ENCODE peak calls at places on chromosomes 4 and X, in eight cellular contexts. S is psoas muscle; O is CD4-positive, CD25-positive, alpha-beta regulatory T cell; N is brain microvascular endothelial cell; Y is fibroblast of lung; L is effector memory CD4-positive, alpha-beta T cell; H is sigmoid colon; I is cardiac fibroblast. D is an unnamed sample.

GRCh38 chr4:122591196-122591595 is 29.7 kb downstream of the IL21 start:
- DNase-seq in S (no peak), O (no peak), N (no peak), Y (no peak), L (no peak), H (no peak), I (peak), D (no peak)

GRCh38 chr4:153538408-153539057 is 72.4 kb downstream of the TMEM131L start:
- DNase-seq in S (peak), O (no peak), N (no peak), Y (peak), L (no peak), H (peak), I (peak), D (no peak)

GRCh38 chr4:147683717-147684700 is at the start of gene PRMT9:
- DNase-seq in S (peak), O (peak), N (peak), Y (peak), L (peak), H (peak), I (peak), D (peak)

GRCh38 chr4:38290360-38290759 is 330.2 kb downstream of the PTTG2 start:
- DNase-seq in S (no peak), O (no peak), N (peak), Y (peak), L (no peak), H (no peak), I (peak), D (no peak)

GRCh38 chr4:141140271-141141205 is 7.3 kb upstream of the RNF150 start:
- DNase-seq in S (no peak), O (no peak), N (no peak), Y (no peak), L (no peak), H (no peak), I (no peak), D (no peak)

GRCh38 chr4:176794151-176794550 is 1.4 kb upstream of the VEGFC start:
- DNase-seq in S (no peak), O (no peak), N (peak), Y (peak), L (no peak), H (no peak), I (peak), D (no peak)

GRCh38 chrX:54180403-54180802 is 2.7 kb downstream of the FAM120C start:
- DNase-seq in S (no peak), O (no peak), N (no peak), Y (no peak), L (no peak), H (no peak), I (peak), D (no peak)

GRCh38 chrX:46642145-46642544 is 68.6 kb downstream of the CHST7 start:
- DNase-seq in S (no peak), O (no peak), N (no peak), Y (peak), L (no peak), H (no peak), I (peak), D (peak)

GRCh38 chr4:127505203-127505602 is 127.6 kb upstream of the INTU start:
- DNase-seq in S (no peak), O (no peak), N (peak), Y (peak), L (no peak), H (no peak), I (peak), D (no peak)

GRCh38 chrX:78625292-78625909 is 33.7 kb downstream of the RTL3 start:
- DNase-seq in S (no peak), O (no peak), N (no peak), Y (no peak), L (no peak), H (no peak), I (no peak), D (peak)

GRCh38 chrX:26789751-26790150 is 573.8 kb downstream of the MAGEB5 start:
- DNase-seq in S (no peak), O (no peak), N (no peak), Y (peak), L (no peak), H (no peak), I (peak), D (no peak)

GRCh38 chr4:7198440-7199128 is 6.2 kb downstream of the SORCS2 start:
- DNase-seq in S (no peak), O (no peak), N (no peak), Y (no peak), L (no peak), H (peak), I (no peak), D (no peak)

GRCh38 chr4:148442830-148443549 is 776 bp upstream of the NR3C2 start:
- DNase-seq in S (peak), O (no peak), N (no peak), Y (peak), L (no peak), H (peak), I (no peak), D (peak)

GRCh38 chr4:16508968-16509367 is 282.7 kb upstream of the TAPT1 start:
- DNase-seq in S (no peak), O (no peak), N (peak), Y (no peak), L (no peak), H (no peak), I (no peak), D (no peak)

GRCh38 chr4:148044889-148045352 is 313.0 kb downstream of the ARHGAP10 start:
- DNase-seq in S (no peak), O (no peak), N (no peak), Y (no peak), L (no peak), H (no peak), I (peak), D (no peak)

GRCh38 chr4:164293181-164293580 is 460.8 kb upstream of the SMIM31 start:
- DNase-seq in S (no peak), O (no peak), N (no peak), Y (peak), L (no peak), H (no peak), I (no peak), D (peak)

GRCh38 chrX:152656087-152656486 is 18.4 kb downstream of the GABRQ start:
- DNase-seq in S (no peak), O (no peak), N (no peak), Y (no peak), L (no peak), H (no peak), I (no peak), D (no peak)

GRCh38 chr4:35700663-35701062 is 543.7 kb downstream of the ARAP2 start:
- DNase-seq in S (no peak), O (no peak), N (no peak), Y (no peak), L (no peak), H (no peak), I (no peak), D (no peak)

GRCh38 chrX:71910526-71911022 is at the start of gene NHSL2:
- DNase-seq in S (peak), O (no peak), N (no peak), Y (no peak), L (no peak), H (peak), I (no peak), D (peak)

GRCh38 chr4:85995361-85995760 is 364.5 kb downstream of the MAPK10 start:
- DNase-seq in S (no peak), O (no peak), N (no peak), Y (no peak), L (no peak), H (no peak), I (no peak), D (no peak)

GRCh38 chr4:102168580-102168979 is 176.7 kb downstream of the SLC39A8 start:
- DNase-seq in S (no peak), O (no peak), N (no peak), Y (no peak), L (no peak), H (no peak), I (no peak), D (no peak)

GRCh38 chrX:151151668-151152267 is 24.6 kb upstream of the GPR50 start:
- DNase-seq in S (no peak), O (peak), N (peak), Y (peak), L (peak), H (no peak), I (peak), D (peak)

GRCh38 chr4:3318561-3319021 is 25.8 kb downstream of the RGS12 start:
- DNase-seq in S (no peak), O (no peak), N (no peak), Y (no peak), L (no peak), H (peak), I (no peak), D (no peak)

GRCh38 chr4:55303818-55304217 is 42.2 kb upstream of the SRD5A3 start:
- DNase-seq in S (no peak), O (no peak), N (peak), Y (peak), L (no peak), H (no peak), I (peak), D (no peak)

GRCh38 chr4:26173619-26174018 is 147.2 kb upstream of the RBPJ start:
- DNase-seq in S (no peak), O (no peak), N (no peak), Y (peak), L (no peak), H (no peak), I (no peak), D (no peak)

GRCh38 chr4:152805818-152806217 is 26.1 kb downstream of the ARFIP1 start:
- DNase-seq in S (no peak), O (no peak), N (no peak), Y (no peak), L (no peak), H (no peak), I (no peak), D (no peak)

GRCh38 chr4:123995939-123996338 is 599.3 kb downstream of the SPRY1 start:
- DNase-seq in S (no peak), O (no peak), N (peak), Y (peak), L (no peak), H (no peak), I (peak), D (no peak)

GRCh38 chrX:72498782-72499181 is 73.9 kb downstream of the HDAC8 start:
- DNase-seq in S (no peak), O (no peak), N (no peak), Y (peak), L (no peak), H (no peak), I (peak), D (no peak)

GRCh38 chrX:41051303-41051702 is 33.9 kb upstream of the USP9X start:
- DNase-seq in S (no peak), O (no peak), N (no peak), Y (no peak), L (no peak), H (no peak), I (no peak), D (no peak)

GRCh38 chr4:46994007-46994405 is 625 bp upstream of the GABRA4 start:
- DNase-seq in S (no peak), O (no peak), N (no peak), Y (peak), L (no peak), H (no peak), I (no peak), D (no peak)
- H3K4me3 ChIP-seq in S (no peak), O (peak), N (peak), Y (no peak), L (no peak), H (peak), I (peak), D (no peak)

GRCh38 chrX:108105473-108105872 is 13.9 kb downstream of the ATG4A start:
- DNase-seq in S (no peak), O (no peak), N (no peak), Y (no peak), L (no peak), H (no peak), I (no peak), D (no peak)
- H3K4me3 ChIP-seq in S (no peak), O (no peak), N (no peak), Y (no peak), L (no peak), H (no peak), I (no peak), D (no peak)

GRCh38 chr4:24857996-24858395 is 54.8 kb downstream of the CCDC149 start:
- DNase-seq in S (no peak), O (no peak), N (peak), Y (peak), L (no peak), H (no peak), I (peak), D (no peak)
- H3K4me3 ChIP-seq in S (no peak), O (no peak), N (no peak), Y (no peak), L (no peak), H (no peak), I (no peak), D (no peak)

DNA sequence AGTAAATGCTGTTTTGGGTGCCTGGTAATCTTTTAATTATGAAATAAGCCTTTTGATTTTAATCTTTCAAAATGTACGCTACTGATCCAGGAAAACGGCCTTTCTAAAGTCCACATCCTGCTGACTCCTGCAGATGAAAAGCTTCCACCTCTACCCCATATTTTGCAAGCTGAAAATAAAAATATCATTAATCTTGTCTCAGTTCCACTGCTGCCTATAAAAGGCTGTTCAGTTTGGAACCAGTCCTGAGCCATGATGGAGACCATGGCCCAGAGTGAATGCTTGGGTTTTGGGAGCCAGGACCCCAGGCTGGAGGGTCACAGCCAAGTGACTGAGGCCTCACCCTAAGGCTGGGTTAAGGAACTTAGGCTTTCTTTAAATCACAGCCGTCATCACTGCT is 110.8 kb downstream of the AFF1 start:
- DNase-seq in S (no peak), O (no peak), N (no peak), Y (no peak), L (no peak), H (no peak), I (no peak), D (no peak)
- H3K4me3 ChIP-seq in S (peak), O (no peak), N (no peak), Y (peak), L (no peak), H (peak), I (no peak), D (no peak)

GRCh38 chr4:88982757-88983156 is 74.2 kb downstream of the FAM13A start:
- DNase-seq in S (no peak), O (no peak), N (no peak), Y (no peak), L (no peak), H (no peak), I (no peak), D (no peak)

GRCh38 chr4:88985088-88985779 is 71.8 kb downstream of the FAM13A start:
- DNase-seq in S (no peak), O (no peak), N (peak), Y (peak), L (no peak), H (no peak), I (peak), D (no peak)

GRCh38 chr4:88979292-88979691 is 77.7 kb downstream of the FAM13A start:
- DNase-seq in S (no peak), O (no peak), N (no peak), Y (peak), L (no peak), H (no peak), I (no peak), D (no peak)

GRCh38 chr4:88981993-88982392 is 75.0 kb downstream of the FAM13A start:
- DNase-seq in S (no peak), O (no peak), N (no peak), Y (no peak), L (no peak), H (no peak), I (no peak), D (no peak)

DNA sequence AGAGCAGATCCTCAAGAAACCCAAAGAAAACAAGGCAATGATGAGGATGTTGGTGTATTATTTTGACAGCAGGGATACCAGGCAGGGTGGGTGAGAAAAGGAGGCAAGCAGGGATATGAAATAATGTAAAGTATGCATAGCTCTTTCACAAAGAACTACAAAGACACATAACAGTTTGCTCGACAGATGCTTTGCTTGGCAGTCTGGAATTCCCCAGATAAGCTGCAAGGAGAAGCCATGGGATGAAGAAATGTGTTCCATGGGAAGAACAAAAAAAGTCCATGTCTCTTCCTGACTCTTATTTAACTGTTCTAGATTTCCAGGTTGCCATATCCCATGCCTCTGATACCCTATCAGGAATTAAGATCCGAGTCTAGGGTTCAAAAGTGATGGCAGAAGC is 75.4 kb downstream of the FAM13A start:
- DNase-seq in S (no peak), O (no peak), N (no peak), Y (no peak), L (no peak), H (no peak), I (peak), D (no peak)
- H3K4me3 ChIP-seq in S (no peak), O (no peak), N (no peak), Y (no peak), L (no peak), H (no peak), I (no peak), D (no peak)

DNA sequence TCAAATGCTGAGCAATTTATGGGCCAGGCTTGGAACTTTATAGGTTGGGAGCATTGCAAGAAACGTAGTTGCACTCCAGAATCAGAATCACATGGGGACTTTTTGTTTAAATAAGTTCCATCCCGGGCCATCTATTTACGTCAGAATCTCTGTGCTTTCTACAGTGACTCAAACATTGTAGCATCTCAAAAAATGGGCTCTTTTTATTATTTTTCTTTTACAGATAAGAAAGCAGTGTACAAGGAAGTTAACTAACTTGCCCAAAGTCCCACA is 10.2 kb downstream of the CC2D2A start:
- DNase-seq in S (no peak), O (no peak), N (peak), Y (peak), L (no peak), H (no peak), I (peak), D (no peak)
- H3K4me3 ChIP-seq in S (peak), O (no peak), N (peak), Y (peak), L (no peak), H (peak), I (peak), D (no peak)

DNA sequence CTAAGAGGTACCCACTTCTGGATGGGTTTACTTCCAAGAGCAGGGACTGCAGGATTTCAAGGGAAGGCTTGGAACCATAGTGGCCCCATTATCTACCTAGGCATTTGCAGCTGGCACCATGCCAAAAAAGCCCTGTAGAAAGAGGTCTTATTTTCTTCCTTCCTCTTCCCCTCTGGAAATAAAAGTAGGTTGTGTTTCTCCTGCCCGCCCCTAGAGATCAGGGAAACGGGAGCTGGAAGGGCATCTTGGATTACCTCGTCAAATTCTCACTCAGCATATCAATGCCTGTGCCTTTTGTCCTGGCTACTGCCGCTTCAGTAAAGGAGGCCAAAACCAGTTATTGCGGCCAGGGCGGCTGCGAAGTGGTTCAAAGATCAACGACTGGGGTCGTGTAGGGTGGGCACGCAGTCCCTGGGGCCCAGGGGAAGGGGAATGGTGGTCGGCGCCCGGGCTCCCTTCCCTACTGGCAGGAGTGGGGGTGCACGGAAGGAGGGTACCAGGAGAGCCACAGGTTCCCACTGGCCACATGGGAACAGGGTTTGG is 1.5 kb downstream of the SCD5 start:
- DNase-seq in S (no peak), O (no peak), N (no peak), Y (no peak), L (no peak), H (no peak), I (peak), D (no peak)
- H3K4me3 ChIP-seq in S (peak), O (no peak), N (peak), Y (peak), L (no peak), H (peak), I (peak), D (no peak)

GRCh38 chr4:173217727-173218126 is 49.1 kb downstream of the GALNT7 start:
- DNase-seq in S (no peak), O (no peak), N (peak), Y (peak), L (no peak), H (no peak), I (peak), D (no peak)
- H3K4me3 ChIP-seq in S (no peak), O (no peak), N (no peak), Y (no peak), L (no peak), H (no peak), I (no peak), D (no peak)

DNA sequence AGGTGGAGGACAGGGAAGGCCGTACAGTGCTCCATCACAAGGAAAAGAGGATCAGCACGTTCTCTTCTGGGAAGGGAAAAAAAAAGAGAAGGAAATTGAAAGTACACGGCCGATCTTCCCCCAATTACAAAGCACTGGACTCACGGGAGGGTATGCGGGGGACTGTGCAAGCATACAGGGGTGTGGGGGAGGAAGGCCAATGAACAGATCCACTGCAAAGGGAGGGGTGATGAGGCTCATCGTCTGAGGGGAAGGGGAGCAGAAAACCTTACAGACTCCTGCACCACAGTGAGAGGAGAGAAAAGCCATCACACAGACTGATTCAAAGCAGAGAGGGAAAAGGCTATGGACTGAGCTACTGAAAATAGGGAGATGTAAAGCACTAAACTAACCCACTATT is 1.1 kb downstream of the ELK1 start:
- DNase-seq in S (no peak), O (no peak), N (no peak), Y (no peak), L (no peak), H (no peak), I (no peak), D (no peak)
- H3K4me3 ChIP-seq in S (peak), O (peak), N (peak), Y (peak), L (peak), H (peak), I (peak), D (peak)

DNA sequence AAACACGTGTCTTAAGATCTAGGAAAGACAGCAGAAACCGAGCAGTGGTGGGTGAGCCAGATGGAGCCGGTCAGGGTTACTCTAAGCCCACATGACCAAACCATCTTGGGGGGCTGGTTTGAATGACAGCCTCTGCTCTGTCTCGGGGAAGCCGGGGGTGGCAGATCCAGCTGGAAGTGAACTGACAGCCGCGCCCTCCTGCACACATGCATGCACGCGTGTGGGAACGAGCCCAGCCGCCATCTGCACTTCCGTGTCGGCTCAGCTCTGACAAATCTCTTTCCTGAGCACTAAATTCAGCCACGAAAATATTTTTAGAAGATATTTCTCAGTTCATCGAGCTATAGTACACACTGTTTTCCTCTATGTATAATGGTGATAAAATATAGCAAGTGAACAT is 115.6 kb downstream of the DCTD start:
- DNase-seq in S (no peak), O (no peak), N (no peak), Y (no peak), L (no peak), H (no peak), I (no peak), D (no peak)
- H3K4me3 ChIP-seq in S (no peak), O (no peak), N (no peak), Y (no peak), L (no peak), H (no peak), I (no peak), D (no peak)